ENCODE peak calls at places on chromosome 3, in eight cellular contexts. E is WTC11; B is activated CD8-positive, alpha-beta memory T cell treated with anti-CD3 and anti-CD28 coated beads, Interleukin-2, amount 50 U/mL, for 4 hours; P is left ventricle myocardium inferior; V is T-helper 9 cell; I is heart left ventricle; Z is Kasumi-1; G is activated T-helper 1 cell treated with anti-CD3 and anti-CD28 coated beads, Interleukin-12 subunit alpha, Interleukin-12 subunit beta, Interleukin-2, Interleukin-4 antibody, amounts not matched to agents 30 ng/mL and 10 ng/mL and 1 ng/mL, durations not matched to agents 14 hours and 24 hours and 36 hours. Y is an unnamed sample.

GRCh38 chr3:79038636-79039035 is 729.2 kb downstream of the ROBO1 start:
- DNase-seq in Z (no peak), B (no peak), I (no peak), G (no peak), E (no peak), P (no peak), V (no peak), Y (no peak)

GRCh38 chr3:56894912-56895431 is 93.2 kb upstream of the ARHGEF3 start:
- DNase-seq in E (no peak), G (no peak), B (no peak), Z (peak; percentile 23), I (no peak), P (no peak), V (no peak), Y (no peak)

GRCh38 chr3:178393833-178394232 is 142.4 kb upstream of the KCNMB2 start:
- DNase-seq in V (no peak), Z (no peak), P (no peak), E (no peak), G (no peak), B (no peak), I (no peak), Y (no peak)

GRCh38 chr3:59573911-59574310 is 524.1 kb upstream of the CFAP20DC start:
- DNase-seq in B (no peak), G (no peak), Z (no peak), V (no peak), I (no peak), P (peak; percentile 24), E (no peak), Y (no peak)

GRCh38 chr3:46987485-46988401 is 8.3 kb downstream of the NBEAL2 start:
- DNase-seq in P (peak; percentile 74), V (peak; percentile 87), Z (peak; percentile 93), E (peak; percentile 66), I (peak; percentile 75), G (peak; percentile 91), B (peak; percentile 82), Y (peak; percentile 95)

GRCh38 chr3:69444980-69445379 is 59.1 kb upstream of the FRMD4B start:
- DNase-seq in G (no peak), B (no peak), E (no peak), P (no peak), I (no peak), Z (no peak), V (no peak), Y (no peak)

GRCh38 chr3:51332156-51332555 is 52.9 kb upstream of the MANF start:
- DNase-seq in P (no peak), I (no peak), B (no peak), Z (no peak), V (no peak), G (no peak), E (no peak), Y (no peak)

GRCh38 chr3:113211370-113212154 is at the start of gene BOC:
- DNase-seq in B (no peak), E (peak; percentile 43), P (peak; percentile 36), G (no peak), Z (no peak), I (peak; percentile 41), V (no peak), Y (no peak)

GRCh38 chr3:130826516-130826915 is 67.4 kb upstream of the ATP2C1 start:
- DNase-seq in Z (no peak), E (no peak), B (no peak), I (no peak), V (no peak), P (no peak), G (no peak), Y (no peak)

GRCh38 chr3:106030620-106030945 is 161.8 kb upstream of the CBLB start:
- DNase-seq in P (no peak), E (no peak), Z (no peak), B (no peak), V (no peak), G (no peak), I (no peak), Y (no peak)

GRCh38 chr3:44227622-44228021 is 14.1 kb upstream of the TOPAZ1 start:
- DNase-seq in B (no peak), E (no peak), I (no peak), Z (no peak), V (no peak), P (no peak), G (no peak), Y (no peak)

GRCh38 chr3:49591615-49592014 is 37.3 kb downstream of the BSN start:
- DNase-seq in B (no peak), V (no peak), I (no peak), E (no peak), Z (no peak), P (no peak), G (no peak), Y (no peak)

GRCh38 chr3:58658508-58658907 is 8.1 kb downstream of the FAM3D start:
- DNase-seq in P (no peak), G (no peak), V (no peak), Z (no peak), I (no peak), E (no peak), B (no peak), Y (no peak)

GRCh38 chr3:48247401-48247807 is 6.5 kb downstream of the ZNF589 start:
- DNase-seq in V (no peak), P (no peak), B (no peak), I (no peak), E (no peak), G (no peak), Z (peak; percentile 27), Y (peak; percentile 49)

GRCh38 chr3:46501702-46502101 is 3.9 kb downstream of the RTP3 start:
- DNase-seq in B (no peak), E (no peak), V (no peak), Z (no peak), P (no peak), I (no peak), G (no peak), Y (no peak)

GRCh38 chr3:115512565-115513410 is 110.5 kb upstream of the GAP43 start:
- DNase-seq in V (no peak), Z (no peak), I (peak; percentile 14), E (peak; percentile 81), P (peak; percentile 17), B (no peak), G (no peak), Y (no peak)

GRCh38 chr3:116815831-116816588 is 106.4 kb downstream of the TUSC7 start:
- DNase-seq in E (no peak), B (no peak), G (no peak), I (no peak), P (no peak), Z (no peak), V (no peak), Y (no peak)

GRCh38 chr3:13110678-13111116 is 37.5 kb upstream of the IQSEC1 start:
- DNase-seq in P (peak; percentile 6), G (peak; percentile 15), B (no peak), I (no peak), V (no peak), Z (no peak), E (no peak), Y (no peak)

GRCh38 chr3:82671466-82671865 is 910.0 kb upstream of the GBE1 start:
- DNase-seq in B (no peak), E (no peak), V (no peak), P (no peak), Z (no peak), I (no peak), G (no peak), Y (no peak)

GRCh38 chr3:181724432-181724740 is 12.7 kb downstream of the SOX2 start:
- DNase-seq in V (no peak), G (no peak), P (no peak), I (no peak), Z (no peak), E (no peak), B (no peak), Y (no peak)

GRCh38 chr3:140859592-140860336 is 81.9 kb upstream of the SLC25A36 start:
- DNase-seq in B (no peak), V (no peak), G (no peak), Z (no peak), P (no peak), E (no peak), I (no peak), Y (no peak)

GRCh38 chr3:130480736-130481135 is 36.2 kb upstream of the COL6A6 start:
- DNase-seq in B (no peak), V (no peak), Z (peak; percentile 58), G (no peak), I (no peak), P (no peak), E (peak; percentile 53), Y (peak; percentile 44)

GRCh38 chr3:107644631-107645030 is 121.9 kb downstream of the BBX start:
- DNase-seq in V (no peak), G (no peak), Z (no peak), B (no peak), P (no peak), I (no peak), E (no peak), Y (no peak)

GRCh38 chr3:108377384-108377783 is 81.0 kb downstream of the HHLA2 start:
- DNase-seq in B (no peak), Z (no peak), E (no peak), P (no peak), G (no peak), V (no peak), I (no peak), Y (no peak)

GRCh38 chr3:111616417-111617105 is 21.4 kb upstream of the ZBED2 start:
- DNase-seq in Z (no peak), V (peak; percentile 29), B (peak; percentile 63), E (no peak), I (no peak), P (no peak), G (peak; percentile 61), Y (no peak)

GRCh38 chr3:138082085-138082991 is 33.1 kb downstream of the DZIP1L start:
- DNase-seq in I (no peak), B (no peak), E (no peak), V (no peak), Z (no peak), P (no peak), G (peak; percentile 9), Y (no peak)

GRCh38 chr3:14565791-14566588 is 25.8 kb upstream of the GRIP2 start:
- DNase-seq in B (no peak), E (no peak), P (no peak), Z (no peak), I (no peak), V (no peak), G (no peak), Y (peak; percentile 73)